ENCODE peak calls at places on chromosomes 6 and 20, in seven cellular contexts. L is HCT116, V is endothelial cell of umbilical vein, C is GM23338, N is GM12878, H is H1, Q is HepG2. R is an unnamed sample.

GRCh38 chr20:1676650-1677049 is 19.1 kb upstream of the SIRPG start:
- DNase-seq in L (no peak), V (no peak), C (no peak), N (no peak), H (no peak), Q (no peak), R (no peak)

GRCh38 chr6:167697316-167697715 is 129.4 kb upstream of the AFDN start:
- DNase-seq in L (no peak), V (no peak), C (no peak), N (no peak), H (no peak), Q (no peak), R (no peak)

GRCh38 chr6:139407718-139408222 is 33.3 kb upstream of the CITED2 start:
- DNase-seq in L (no peak), V (no peak), C (no peak), N (no peak), H (no peak), Q (no peak), R (no peak)

GRCh38 chr6:32149932-32150920 is 1.5 kb downstream of the PRRT1 start:
- DNase-seq in L (no peak), V (no peak), C (peak), N (no peak), H (no peak), Q (no peak), R (no peak)

GRCh38 chr6:71419954-71420692 is 131.5 kb downstream of the OGFRL1 start:
- DNase-seq in L (no peak), V (peak), C (peak), N (no peak), H (no peak), Q (no peak), R (no peak)

GRCh38 chr20:39044501-39044900 is 82.4 kb downstream of the DHX35 start:
- DNase-seq in L (no peak), V (no peak), C (no peak), N (no peak), H (no peak), Q (no peak), R (no peak)

GRCh38 chr6:38492031-38492430 is 147.7 kb downstream of the BTBD9 start:
- DNase-seq in L (no peak), V (no peak), C (peak), N (no peak), H (no peak), Q (no peak), R (no peak)

GRCh38 chr6:143673638-143674037 is 4.1 kb upstream of the PHACTR2 start:
- DNase-seq in L (peak), V (peak), C (peak), N (no peak), H (peak), Q (peak), R (no peak)

GRCh38 chr20:56628015-56628872 is 862 bp upstream of the TFAP2C start:
- DNase-seq in L (no peak), V (no peak), C (peak), N (no peak), H (no peak), Q (no peak), R (no peak)

GRCh38 chr6:45722876-45723275 is 292.8 kb downstream of the CLIC5 start:
- DNase-seq in L (no peak), V (no peak), C (no peak), N (no peak), H (no peak), Q (no peak), R (no peak)

GRCh38 chr6:137219664-137220252 is 573 bp upstream of the IFNGR1 start:
- DNase-seq in L (no peak), V (no peak), C (no peak), N (no peak), H (no peak), Q (no peak), R (no peak)

GRCh38 chr20:56157530-56158203 is 90.9 kb upstream of the MC3R start:
- DNase-seq in L (no peak), V (no peak), C (no peak), N (no peak), H (no peak), Q (no peak), R (no peak)

GRCh38 chr6:16043171-16044142 is 85.4 kb upstream of the MYLIP start:
- DNase-seq in L (no peak), V (peak), C (no peak), N (peak), H (no peak), Q (no peak), R (no peak)

GRCh38 chr6:22448311-22448711 is 121.1 kb upstream of the HDGFL1 start:
- DNase-seq in L (no peak), V (peak), C (no peak), N (no peak), H (no peak), Q (no peak), R (no peak)

GRCh38 chr20:20427202-20427864 is 59.4 kb downstream of the INSM1 start:
- DNase-seq in L (no peak), V (no peak), C (no peak), N (no peak), H (no peak), Q (no peak), R (no peak)

GRCh38 chr20:11890331-11891080 is 27.2 kb upstream of the BTBD3 start:
- DNase-seq in L (peak), V (peak), C (peak), N (peak), H (peak), Q (peak), R (peak)

GRCh38 chr20:22830138-22830537 is 205.0 kb upstream of the SSTR4 start:
- DNase-seq in L (no peak), V (no peak), C (no peak), N (no peak), H (no peak), Q (no peak), R (no peak)

GRCh38 chr6:21749754-21750153 is 156.2 kb downstream of the SOX4 start:
- DNase-seq in L (no peak), V (no peak), C (no peak), N (no peak), H (no peak), Q (no peak), R (no peak)

DNA sequence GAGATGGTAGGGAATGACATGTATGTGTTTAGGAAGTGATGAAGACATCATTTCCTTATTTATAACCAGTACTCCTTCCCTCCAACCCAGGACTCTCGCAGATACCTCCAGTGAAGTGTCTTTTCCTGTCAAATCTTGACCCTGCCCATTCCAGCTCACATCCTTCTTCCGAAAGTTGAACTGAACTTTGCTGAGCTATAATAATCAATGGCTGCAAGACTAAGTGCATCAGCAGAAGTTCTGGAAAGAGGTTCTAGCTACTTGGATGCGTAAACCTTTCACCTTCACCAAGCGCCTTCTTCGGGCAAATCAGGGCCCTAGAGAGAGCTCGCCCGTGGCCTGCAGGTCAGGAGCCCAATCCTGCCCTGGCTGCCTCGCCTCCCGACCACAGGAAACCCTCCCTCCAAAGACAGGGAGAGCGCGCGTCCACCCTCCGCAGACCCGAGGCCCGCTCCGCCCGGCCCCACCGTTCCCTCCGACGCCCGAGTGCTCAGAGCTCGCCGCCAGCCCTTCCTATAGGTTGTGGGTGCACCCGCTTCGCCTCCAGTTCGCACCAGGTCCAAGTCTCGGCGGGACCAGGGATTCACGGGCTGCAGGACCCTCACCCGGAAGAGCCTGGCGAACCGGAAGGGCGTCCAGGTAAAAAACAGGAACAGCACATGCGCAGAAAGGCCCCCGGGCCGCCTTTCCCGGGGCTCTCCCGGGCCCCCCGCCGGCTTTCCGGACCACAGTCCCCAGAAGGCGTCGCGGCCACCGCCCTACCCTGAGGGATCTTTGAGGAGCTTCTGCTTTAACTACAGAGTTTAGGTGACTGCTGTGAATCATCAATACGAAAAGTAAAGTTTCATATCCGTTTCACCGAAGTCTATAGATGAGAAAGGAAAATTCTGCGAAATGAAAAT is at the start of gene ZNF334:
- DNase-seq in L (no peak), V (no peak), C (peak), N (no peak), H (peak), Q (peak), R (no peak)
- H3K4me3 ChIP-seq in L (no peak), V (peak), C (peak), N (peak), H (peak), Q (peak), R (peak)

GRCh38 chr20:5657190-5657872 is 92.9 kb upstream of the SHLD1 start:
- DNase-seq in L (no peak), V (peak), C (no peak), N (no peak), H (no peak), Q (peak), R (no peak)
- TF ChIP-seq POLR2AphosphoS5 in L (no peak), V (peak), C (no peak), N (no peak), H (no peak), Q (no peak), R (no peak)

GRCh38 chr6:157505912-157506491 is 125.0 kb downstream of the ZDHHC14 start:
- DNase-seq in L (no peak), V (no peak), C (no peak), N (no peak), H (no peak), Q (no peak), R (no peak)
- TF ChIP-seq EZH2 in L (no peak), V (no peak), C (no peak), N (no peak), H (no peak), Q (no peak), R (no peak)

GRCh38 chr6:68039641-68040311 is 595.3 kb upstream of the ADGRB3 start:
- DNase-seq in L (no peak), V (no peak), C (peak), N (no peak), H (no peak), Q (no peak), R (no peak)
- H3K4me3 ChIP-seq in L (no peak), V (no peak), C (peak), N (no peak), H (no peak), Q (no peak), R (no peak)

DNA sequence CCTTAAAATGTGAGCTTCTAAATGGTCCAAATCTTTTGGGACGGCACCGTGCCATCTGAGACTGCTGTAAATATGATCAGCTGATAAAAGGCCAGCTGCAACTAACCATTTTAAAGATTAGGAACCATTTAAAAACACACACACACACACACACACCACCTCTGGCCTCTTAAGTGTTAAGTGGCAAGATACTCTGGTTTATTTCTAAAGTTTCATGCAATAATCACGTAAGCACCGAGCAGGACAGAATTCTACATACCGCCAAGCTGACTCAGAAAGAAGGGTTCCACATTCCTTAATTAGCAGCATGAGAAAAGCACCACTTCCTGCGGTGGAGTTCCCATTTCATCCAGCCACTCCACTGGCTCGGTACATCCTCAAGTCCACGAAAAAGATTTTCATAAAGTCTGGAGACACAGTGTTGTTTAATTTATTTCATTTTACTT is 17.8 kb upstream of the ZNF217 start:
- DNase-seq in L (peak), V (peak), C (peak), N (peak), H (no peak), Q (no peak), R (no peak)
- TF ChIP-seq POLR2AphosphoS5 in L (peak), V (peak), C (no peak), N (no peak), H (no peak), Q (no peak), R (no peak)

GRCh38 chr6:147211349-147211748 is 7.1 kb downstream of the STXBP5 start:
- DNase-seq in L (no peak), V (no peak), C (no peak), N (no peak), H (no peak), Q (no peak), R (no peak)
- TF ChIP-seq EZH2 in L (no peak), V (no peak), C (no peak), N (no peak), H (no peak), Q (no peak), R (no peak)

GRCh38 chr6:47413752-47414516 is 63.7 kb upstream of the CD2AP start:
- DNase-seq in L (peak), V (peak), C (peak), N (peak), H (no peak), Q (peak), R (peak)
- H3K4me3 ChIP-seq in L (peak), V (peak), C (no peak), N (peak), H (no peak), Q (peak), R (peak)

GRCh38 chr20:50652702-50653294 is 38.5 kb downstream of the RIPOR3 start:
- DNase-seq in L (no peak), V (no peak), C (no peak), N (peak), H (no peak), Q (no peak), R (no peak)
- TF ChIP-seq POLR2AphosphoS5 in L (no peak), V (no peak), C (no peak), N (no peak), H (no peak), Q (no peak), R (no peak)

R was measured in SK-N-MC.